ENCODE peak calls at places on chromosomes 11 and 22, in five cellular contexts. J is SK-N-SH, T is PC-9, A is MM.1S, X is osteoblast. D is an unnamed sample. For H4K20me1, the result is how much of the 10 kb centered on the place peaks cover.

GRCh38 chr11:67463680-67464410 is 5.2 kb downstream of the TMEM134 start:
- DNase-seq in J (peak), T (peak), A (no peak), X (peak), D (no peak)

GRCh38 chr22:47367107-47367690 is 604.7 kb downstream of the TBC1D22A start:
- DNase-seq in J (no peak), T (no peak), A (no peak), X (no peak), D (no peak)

GRCh38 chr22:25754527-25755202 is 12.7 kb downstream of the MYO18B start:
- DNase-seq in J (no peak), T (no peak), A (no peak), X (peak), D (peak)

GRCh38 chr11:92932023-92932422 is 37.4 kb upstream of the MTNR1B start:
- DNase-seq in J (no peak), T (peak), A (no peak), X (no peak), D (peak)

GRCh38 chr11:43567396-43567975 is 113.1 kb upstream of the HSD17B12 start:
- DNase-seq in J (peak), T (peak), A (peak), X (peak), D (peak)

GRCh38 chr11:107457558-107458271 is at the start of gene CWF19L2:
- DNase-seq in J (peak), T (peak), A (peak), X (peak), D (peak)

GRCh38 chr11:1499899-1500298 is 13.3 kb upstream of the MOB2 start:
- DNase-seq in J (no peak), T (no peak), A (no peak), X (peak), D (no peak)

GRCh38 chr11:1463056-1463455 is 23.5 kb downstream of the MOB2 start:
- DNase-seq in J (no peak), T (no peak), A (no peak), X (no peak), D (no peak)

GRCh38 chr22:50621948-50622722 is 5.8 kb downstream of the ARSA start:
- DNase-seq in J (peak), T (no peak), A (peak), X (no peak), D (no peak)

GRCh38 chr11:130121430-130121978 is 38.1 kb upstream of the ST14 start:
- DNase-seq in J (no peak), T (no peak), A (no peak), X (peak), D (peak)

GRCh38 chr22:23401111-23401909 is 178.8 kb downstream of the IGLL1 start:
- DNase-seq in J (no peak), T (peak), A (no peak), X (peak), D (peak)

GRCh38 chr22:43337385-43337784 is 5.8 kb downstream of the SCUBE1 start:
- DNase-seq in J (no peak), T (no peak), A (no peak), X (peak), D (no peak)

DNA sequence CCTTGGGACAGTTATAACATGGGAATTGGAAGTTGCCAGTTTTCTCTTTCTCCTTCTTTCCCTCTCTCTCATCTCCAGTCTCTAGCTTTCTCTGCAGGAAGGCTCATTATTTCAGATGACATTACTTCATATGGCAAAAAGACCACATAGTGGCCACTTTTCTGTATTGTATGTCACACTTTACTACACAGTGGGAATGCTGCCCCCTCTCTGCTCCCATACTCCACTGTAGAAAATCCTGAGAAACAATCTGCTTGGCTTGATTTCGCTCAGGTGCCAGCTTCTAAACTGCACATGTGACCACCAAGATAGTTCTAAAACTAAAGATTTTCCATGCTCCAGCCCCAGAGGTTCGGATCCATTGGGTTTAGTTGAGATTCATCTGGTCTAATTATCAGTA is 860.7 kb upstream of the CCDC90B start:
- DNase-seq in J (no peak), T (no peak), A (no peak), X (no peak), D (no peak)
- H4K20me1 ChIP-seq in J (under half), T (under half), A (under half), X (under half), D (under half)

DNA sequence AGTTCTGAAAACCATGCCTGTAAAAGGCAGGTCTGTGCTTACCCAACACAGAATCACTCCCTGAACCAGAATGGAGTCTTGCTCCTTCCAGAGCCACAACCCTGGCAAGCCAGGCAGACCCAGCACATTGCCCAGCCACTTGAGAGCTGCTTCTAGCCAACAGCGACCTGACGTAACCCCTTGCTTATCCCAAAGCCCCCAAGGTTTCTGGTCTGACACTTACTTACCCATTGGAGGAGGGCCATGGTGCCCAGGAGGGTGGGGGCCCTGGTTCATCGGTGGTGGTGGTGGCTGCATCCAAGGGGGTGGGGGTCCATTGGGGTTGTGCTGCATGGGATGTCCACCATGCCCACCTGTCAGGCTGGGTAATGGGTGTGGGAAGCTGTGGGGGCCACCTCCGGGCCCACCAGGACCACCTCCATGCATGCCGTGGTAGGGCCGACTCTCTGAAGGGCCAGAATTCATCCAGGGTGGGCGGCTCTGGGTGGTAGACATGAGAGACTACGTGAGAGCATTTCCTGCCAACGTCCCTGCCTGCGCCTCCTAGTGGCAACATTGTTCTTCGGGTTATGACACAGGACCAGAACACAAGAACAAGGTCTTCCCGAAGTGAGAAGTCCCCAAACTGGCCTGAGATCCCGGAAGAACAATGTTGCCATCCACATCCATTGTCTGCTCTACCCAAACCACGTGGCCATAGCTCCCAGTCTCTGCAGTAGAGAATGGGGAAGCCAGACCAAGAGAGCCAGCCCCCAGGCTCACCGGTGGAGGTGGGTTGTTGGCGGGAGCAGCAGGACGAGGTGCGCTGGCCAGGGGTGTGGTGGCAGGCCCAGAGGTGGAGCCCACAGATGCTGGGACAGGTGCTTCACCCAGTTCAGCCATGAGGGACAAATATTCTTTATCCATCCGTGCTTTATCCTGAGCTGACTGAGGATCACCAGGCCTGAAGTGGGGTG is 7.8 kb upstream of the PYGM start:
- DNase-seq in J (peak), T (no peak), A (no peak), X (peak), D (peak)
- H4K20me1 ChIP-seq in J (half or more), T (half or more), A (under half), X (half or more), D (half or more)

GRCh38 chr11:70490208-70490607 is 91.9 kb downstream of the CTTN start:
- DNase-seq in J (no peak), T (no peak), A (no peak), X (peak), D (no peak)
- H4K20me1 ChIP-seq in J (under half), T (under half), A (under half), X (under half), D (under half)

GRCh38 chr11:27107548-27107947 is 66.9 kb downstream of the BBOX1 start:
- DNase-seq in J (no peak), T (no peak), A (no peak), X (no peak), D (no peak)
- H4K20me1 ChIP-seq in J (under half), T (under half), A (under half), X (under half), D (under half)

DNA sequence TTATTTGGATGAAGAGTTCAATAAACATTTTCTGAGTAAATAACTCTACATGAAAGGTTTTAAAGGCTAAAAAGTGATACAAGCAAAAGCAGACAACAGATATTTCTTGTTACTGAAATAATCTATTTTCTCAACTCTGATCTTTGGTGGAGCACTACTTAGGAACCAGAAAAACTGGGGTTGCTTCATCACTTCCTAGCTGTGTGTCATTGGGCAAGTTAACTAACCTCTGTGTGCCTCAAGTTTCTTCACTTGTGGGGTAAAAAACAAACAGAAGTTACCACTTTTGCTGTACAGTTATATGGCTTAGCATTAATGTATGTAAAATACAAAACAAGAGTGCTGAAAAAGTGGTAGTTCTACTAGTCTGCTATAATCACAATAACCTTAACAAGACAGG is 5.6 kb downstream of the MAPK1 start:
- DNase-seq in J (no peak), T (no peak), A (no peak), X (no peak), D (no peak)
- H4K20me1 ChIP-seq in J (half or more), T (under half), A (half or more), X (half or more), D (half or more)